ENCODE peak calls at places on chromosomes 5 and 9, in five cellular contexts. Q is astrocyte, U is HepG2, X is neural progenitor cell, S is fibroblast of lung. T is an unnamed sample.

GRCh38 chr5:106154280-106154716 is 1516.4 kb downstream of the EFNA5 start:
- DNase-seq in Q (no peak), U (no peak), X (peak), S (no peak), T (no peak)

GRCh38 chr5:178560911-178561310 is 29.3 kb downstream of the COL23A1 start:
- DNase-seq in Q (no peak), U (no peak), X (no peak), S (no peak), T (no peak)

GRCh38 chr5:87300176-87300575 is 32.5 kb downstream of the RASA1 start:
- DNase-seq in Q (no peak), U (no peak), X (no peak), S (no peak), T (no peak)

GRCh38 chr5:74173260-74173659 is 467.3 kb downstream of the ENC1 start:
- DNase-seq in Q (peak), U (no peak), X (peak), S (no peak), T (no peak)

GRCh38 chr9:17322882-17323864 is 188.3 kb downstream of the CNTLN start:
- DNase-seq in Q (no peak), U (no peak), X (no peak), S (no peak), T (no peak)

GRCh38 chr5:150069619-150070276 is 16.6 kb downstream of the CSF1R start:
- DNase-seq in Q (no peak), U (no peak), X (no peak), S (no peak), T (no peak)

GRCh38 chr5:10140195-10140973 is 109.3 kb downstream of the ATPSCKMT start:
- DNase-seq in Q (no peak), U (peak), X (peak), S (peak), T (no peak)

GRCh38 chr5:93422652-93423332 is 158.2 kb downstream of the NR2F1-AS1 start:
- DNase-seq in Q (no peak), U (no peak), X (peak), S (no peak), T (no peak)

GRCh38 chr9:134896834-134897583 is 16.4 kb downstream of the FCN2 start:
- DNase-seq in Q (no peak), U (no peak), X (no peak), S (no peak), T (no peak)

GRCh38 chr9:124708633-124709032 is 62.5 kb downstream of the NR6A1 start:
- DNase-seq in Q (peak), U (peak), X (peak), S (no peak), T (no peak)

GRCh38 chr5:135432113-135432512 is 15.0 kb downstream of the DCANP1 start:
- DNase-seq in Q (no peak), U (no peak), X (no peak), S (no peak), T (no peak)

GRCh38 chr9:123942542-123942941 is 12.6 kb upstream of the DENND1A start:
- DNase-seq in Q (no peak), U (no peak), X (no peak), S (no peak), T (no peak)

GRCh38 chr9:82972446-82972845 is 90.5 kb downstream of the RASEF start:
- DNase-seq in Q (no peak), U (no peak), X (no peak), S (no peak), T (no peak)

GRCh38 chr9:136074706-136075105 is 20.4 kb downstream of the NACC2 start:
- DNase-seq in Q (no peak), U (no peak), X (peak), S (no peak), T (no peak)

GRCh38 chr5:150464554-150465012 is 15.0 kb upstream of the RPS14 start:
- DNase-seq in Q (no peak), U (no peak), X (no peak), S (no peak), T (no peak)

GRCh38 chr5:41559184-41559583 is 48.8 kb upstream of the PLCXD3 start:
- DNase-seq in Q (no peak), U (no peak), X (no peak), S (no peak), T (no peak)

GRCh38 chr5:172482156-172483020 is 28.1 kb upstream of the SH3PXD2B start:
- DNase-seq in Q (no peak), U (no peak), X (no peak), S (no peak), T (no peak)

GRCh38 chr5:80569961-80570786 is at the start of gene ANKRD34B:
- DNase-seq in Q (no peak), U (no peak), X (peak), S (no peak), T (peak)

GRCh38 chr9:18182636-18183035 is 291.3 kb upstream of the ADAMTSL1 start:
- DNase-seq in Q (no peak), U (no peak), X (no peak), S (no peak), T (no peak)

GRCh38 chr5:150079655-150080461 is 6.5 kb downstream of the CSF1R start:
- DNase-seq in Q (no peak), U (no peak), X (no peak), S (no peak), T (no peak)

GRCh38 chr5:16616536-16617271 is at the start of gene RETREG1:
- DNase-seq in Q (peak), U (no peak), X (peak), S (no peak), T (peak)

GRCh38 chr5:61200582-61201155 is 38.4 kb upstream of the SMIM15 start:
- DNase-seq in Q (peak), U (no peak), X (no peak), S (no peak), T (no peak)

GRCh38 chr5:111454198-111454606 is 58.1 kb downstream of the STARD4 start:
- DNase-seq in Q (peak), U (no peak), X (no peak), S (peak), T (no peak)

GRCh38 chr9:134769084-134769455 is 111.5 kb upstream of the FCN2 start:
- DNase-seq in Q (no peak), U (no peak), X (no peak), S (no peak), T (no peak)

GRCh38 chr5:9621379-9621903 is 8.7 kb downstream of the TAS2R1 start:
- DNase-seq in Q (peak), U (no peak), X (peak), S (peak), T (no peak)

GRCh38 chr5:176716320-176716719 is 69.0 kb downstream of the TSPAN17 start:
- DNase-seq in Q (peak), U (no peak), X (no peak), S (peak), T (no peak)

GRCh38 chr5:43601454-43602260 is 1.3 kb upstream of the NNT start:
- DNase-seq in Q (peak), U (peak), X (no peak), S (peak), T (peak)

GRCh38 chr9:7166074-7166473 is 408.3 kb downstream of the KDM4C start:
- DNase-seq in Q (no peak), U (no peak), X (no peak), S (no peak), T (no peak)

GRCh38 chr9:93303806-93304573 is 120.1 kb downstream of the WNK2 start:
- DNase-seq in Q (no peak), U (no peak), X (no peak), S (no peak), T (no peak)

GRCh38 chr5:173917788-173918786 is 29.9 kb downstream of the CPEB4 start:
- DNase-seq in Q (peak), U (peak), X (peak), S (peak), T (no peak)

GRCh38 chr9:126058631-126059030 is 268.0 kb upstream of the MVB12B start:
- DNase-seq in Q (no peak), U (no peak), X (no peak), S (no peak), T (no peak)

GRCh38 chr5:42791151-42791550 is 20.5 kb downstream of the SELENOP start:
- DNase-seq in Q (no peak), U (no peak), X (no peak), S (no peak), T (no peak)

GRCh38 chr5:2755811-2756210 is 4.3 kb upstream of the IRX2 start:
- DNase-seq in Q (no peak), U (no peak), X (peak), S (no peak), T (no peak)

GRCh38 chr5:2756211-2756746 is 4.8 kb upstream of the IRX2 start:
- DNase-seq in Q (peak), U (no peak), X (peak), S (peak), T (no peak)

GRCh38 chr5:2757563-2758311 is 6.3 kb upstream of the IRX2 start:
- DNase-seq in Q (peak), U (no peak), X (no peak), S (no peak), T (no peak)

GRCh38 chr5:2755371-2755715 is 3.9 kb upstream of the IRX2 start:
- DNase-seq in Q (no peak), U (no peak), X (no peak), S (no peak), T (no peak)

GRCh38 chr5:2756764-2757163 is 5.3 kb upstream of the IRX2 start:
- DNase-seq in Q (no peak), U (no peak), X (no peak), S (no peak), T (no peak)
- H3K9ac ChIP-seq in Q (peak), U (no peak), X (no peak), S (no peak), T (no peak)

GRCh38 chr9:137112564-137113384 is 1.8 kb downstream of the DPP7 start:
- DNase-seq in Q (no peak), U (no peak), X (no peak), S (no peak), T (no peak)

GRCh38 chr9:137114613-137115393 is at the start of gene DPP7:
- DNase-seq in Q (no peak), U (no peak), X (peak), S (peak), T (peak)

GRCh38 chr9:137111788-137112563 is 2.6 kb downstream of the DPP7 start:
- DNase-seq in Q (no peak), U (peak), X (no peak), S (no peak), T (no peak)

GRCh38 chr9:137114220-137114612 is 317 bp downstream of the DPP7 start:
- DNase-seq in Q (no peak), U (no peak), X (no peak), S (no peak), T (no peak)

DNA sequence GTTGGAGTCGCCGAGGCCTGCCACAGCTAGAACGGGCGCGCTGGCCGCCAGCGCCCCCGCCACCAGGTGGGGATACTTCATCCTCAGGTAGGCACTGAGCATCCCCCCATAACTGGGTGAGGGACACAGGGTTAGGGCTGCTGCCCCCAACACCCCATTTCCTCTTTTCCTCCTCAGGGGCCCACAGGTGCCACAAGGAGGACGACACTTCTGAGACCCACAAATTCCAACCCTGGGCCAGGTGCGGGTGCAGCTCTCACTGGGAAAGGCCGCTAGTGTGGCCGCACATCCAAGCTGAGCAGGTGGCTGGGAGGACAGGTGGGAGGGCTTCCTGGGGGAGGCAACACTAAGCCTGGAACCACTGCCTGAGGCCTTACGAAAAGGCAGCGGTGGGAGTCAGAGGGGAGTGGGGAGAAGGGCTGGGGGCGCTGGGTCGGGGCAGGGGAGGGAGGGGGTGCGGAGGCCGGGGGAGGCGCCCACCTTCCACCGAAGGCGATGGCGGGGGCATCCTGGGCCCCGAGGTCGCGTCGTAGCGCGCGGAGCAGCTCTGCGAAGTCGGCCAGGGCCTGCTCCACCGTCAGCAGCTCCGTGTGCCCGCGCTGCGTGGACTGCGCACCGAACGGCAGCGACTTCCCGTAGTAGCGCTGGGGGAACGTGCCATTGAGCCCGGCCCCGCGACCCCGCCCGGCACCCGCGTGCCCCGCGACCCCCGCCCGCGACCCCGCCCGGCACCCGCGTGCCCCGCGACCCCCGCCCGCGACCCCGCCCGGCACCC is 961 bp downstream of the DPP7 start:
- DNase-seq in Q (no peak), U (no peak), X (no peak), S (no peak), T (no peak)
- TF ChIP-seq EZH2 in Q (no peak), U (no peak), X (no peak), S (no peak), T (no peak)

DNA sequence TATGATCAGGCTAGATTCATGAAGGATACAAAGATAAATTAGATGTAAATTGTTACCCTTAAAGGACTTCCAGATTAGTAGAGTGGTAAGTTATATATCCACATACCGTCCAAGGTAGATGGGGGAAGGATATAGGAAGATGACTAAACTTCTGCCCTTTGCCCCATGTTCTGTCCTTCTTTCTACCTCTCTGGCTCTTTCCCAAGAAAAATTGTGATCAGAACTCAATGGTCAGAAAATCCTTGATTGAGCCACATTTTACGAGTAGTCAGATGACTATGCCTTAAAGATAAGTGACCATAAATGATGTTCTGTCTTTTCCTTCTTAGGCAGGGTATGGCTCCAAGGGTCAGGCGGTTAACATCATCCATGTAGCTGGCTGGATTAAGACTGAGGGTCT is 4.4 kb downstream of the FRRS1L start:
- DNase-seq in Q (no peak), U (no peak), X (no peak), S (no peak), T (no peak)
- H3K9ac ChIP-seq in Q (no peak), U (no peak), X (no peak), S (no peak), T (no peak)

GRCh38 chr5:11903614-11904269 is 504 bp downstream of the CTNND2 start:
- DNase-seq in Q (peak), U (no peak), X (peak), S (no peak), T (peak)
- TF ChIP-seq EZH2 in Q (no peak), U (no peak), X (no peak), S (no peak), T (no peak)

GRCh38 chr5:119347574-119347973 is 8.2 kb upstream of the TNFAIP8 start:
- DNase-seq in Q (no peak), U (no peak), X (peak), S (no peak), T (peak)

GRCh38 chr5:119343766-119344165 is 12.1 kb upstream of the TNFAIP8 start:
- DNase-seq in Q (peak), U (no peak), X (no peak), S (peak), T (no peak)

GRCh38 chr5:119344231-119344630 is 11.6 kb upstream of the TNFAIP8 start:
- DNase-seq in Q (no peak), U (no peak), X (no peak), S (no peak), T (no peak)

GRCh38 chr5:119346404-119346803 is 9.4 kb upstream of the TNFAIP8 start:
- DNase-seq in Q (no peak), U (no peak), X (no peak), S (no peak), T (no peak)

DNA sequence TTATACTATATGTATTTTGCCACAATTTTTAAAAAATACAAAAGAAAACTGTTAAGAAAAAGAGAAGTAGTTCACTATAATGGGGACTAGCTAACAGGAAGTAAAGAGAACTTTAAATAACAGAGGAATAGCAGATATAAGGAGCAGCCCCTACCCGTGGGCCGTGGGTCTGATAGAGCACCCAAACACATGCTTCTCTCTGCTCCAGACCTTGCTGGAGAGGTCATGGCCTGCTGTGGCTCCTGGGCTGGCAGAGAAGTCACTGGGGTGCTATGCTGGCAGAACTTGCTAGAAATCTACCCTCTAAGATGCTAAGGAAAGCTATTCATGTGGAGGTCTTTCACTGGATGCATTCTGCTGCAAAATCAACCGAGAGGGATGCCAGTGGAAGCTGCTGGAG is 10.0 kb upstream of the TNFAIP8 start:
- DNase-seq in Q (no peak), U (no peak), X (no peak), S (no peak), T (no peak)
- H3K9ac ChIP-seq in Q (no peak), U (no peak), X (no peak), S (no peak), T (no peak)